ENCODE peak calls at places on chromosomes 16 and 17, in ten cellular contexts. One of them, this sample, is unnamed.

GRCh38 chr17:6936370-6937028 is 59.4 kb upstream of the ALOX12 start:
- DNase-seq in AG08395: peak; percentile 40
- DNase-seq in iris pigment epithelial cell: no peak
- DNase-seq in activated CD8-positive, alpha-beta T cell treated with anti-CD3 and anti-CD28 coated beads, Interleukin-2, amount 10 ng/mL, durations not matched to agents 7 days and 5 days: no peak
- DNase-seq in HFF-Myc: no peak
- DNase-seq in erythroblast: no peak
- DNase-seq in mucosa of descending colon: peak; percentile 35
- DNase-seq in lower leg skin: peak; percentile 31
- DNase-seq in non-pigmented ciliary epithelial cell: no peak
- DNase-seq in cardiac muscle cell: peak; percentile 21
- DNase-seq in this sample: no peak

GRCh38 chr16:72203401-72203800 is 31.4 kb upstream of the PMFBP1 start:
- DNase-seq in cardiac muscle cell: peak; percentile 32
- DNase-seq in iris pigment epithelial cell: peak; percentile 64
- DNase-seq in erythroblast: no peak
- DNase-seq in activated CD8-positive, alpha-beta T cell treated with anti-CD3 and anti-CD28 coated beads, Interleukin-2, amount 10 ng/mL, durations not matched to agents 7 days and 5 days: peak; percentile 71
- DNase-seq in AG08395: peak; percentile 26
- DNase-seq in non-pigmented ciliary epithelial cell: no peak
- DNase-seq in lower leg skin: peak; percentile 32
- DNase-seq in HFF-Myc: peak; percentile 15
- DNase-seq in mucosa of descending colon: peak; percentile 12
- DNase-seq in this sample: no peak

GRCh38 chr17:50268632-50269287 is 5.5 kb upstream of the TMEM92 start:
- DNase-seq in mucosa of descending colon: no peak
- DNase-seq in activated CD8-positive, alpha-beta T cell treated with anti-CD3 and anti-CD28 coated beads, Interleukin-2, amount 10 ng/mL, durations not matched to agents 7 days and 5 days: no peak
- DNase-seq in erythroblast: no peak
- DNase-seq in lower leg skin: no peak
- DNase-seq in iris pigment epithelial cell: no peak
- DNase-seq in non-pigmented ciliary epithelial cell: no peak
- DNase-seq in HFF-Myc: no peak
- DNase-seq in cardiac muscle cell: peak; percentile 49
- DNase-seq in AG08395: no peak
- DNase-seq in this sample: no peak

GRCh38 chr16:72927199-72928088 is 120.5 kb downstream of the ZFHX3 start:
- DNase-seq in activated CD8-positive, alpha-beta T cell treated with anti-CD3 and anti-CD28 coated beads, Interleukin-2, amount 10 ng/mL, durations not matched to agents 7 days and 5 days: no peak
- DNase-seq in mucosa of descending colon: no peak
- DNase-seq in HFF-Myc: no peak
- DNase-seq in iris pigment epithelial cell: peak; percentile 94
- DNase-seq in AG08395: peak; percentile 91
- DNase-seq in non-pigmented ciliary epithelial cell: peak; percentile 56
- DNase-seq in cardiac muscle cell: peak; percentile 78
- DNase-seq in erythroblast: no peak
- DNase-seq in lower leg skin: peak; percentile 63
- DNase-seq in this sample: no peak

GRCh38 chr17:3556905-3557767 is 476 bp downstream of the TRPV3 start:
- DNase-seq in mucosa of descending colon: no peak
- DNase-seq in activated CD8-positive, alpha-beta T cell treated with anti-CD3 and anti-CD28 coated beads, Interleukin-2, amount 10 ng/mL, durations not matched to agents 7 days and 5 days: no peak
- DNase-seq in cardiac muscle cell: no peak
- DNase-seq in non-pigmented ciliary epithelial cell: no peak
- DNase-seq in erythroblast: no peak
- DNase-seq in HFF-Myc: no peak
- DNase-seq in lower leg skin: no peak
- DNase-seq in AG08395: no peak
- DNase-seq in iris pigment epithelial cell: no peak
- DNase-seq in this sample: no peak

GRCh38 chr17:38947189-38947588 is 20.0 kb downstream of the FBXO47 start:
- DNase-seq in non-pigmented ciliary epithelial cell: no peak
- DNase-seq in AG08395: no peak
- DNase-seq in activated CD8-positive, alpha-beta T cell treated with anti-CD3 and anti-CD28 coated beads, Interleukin-2, amount 10 ng/mL, durations not matched to agents 7 days and 5 days: peak; percentile 43
- DNase-seq in erythroblast: no peak
- DNase-seq in mucosa of descending colon: no peak
- DNase-seq in HFF-Myc: no peak
- DNase-seq in iris pigment epithelial cell: no peak
- DNase-seq in lower leg skin: no peak
- DNase-seq in cardiac muscle cell: no peak
- DNase-seq in this sample: no peak

GRCh38 chr17:57619061-57619937 is 125.8 kb downstream of the CCDC182 start:
- DNase-seq in non-pigmented ciliary epithelial cell: no peak
- DNase-seq in AG08395: peak; percentile 59
- DNase-seq in activated CD8-positive, alpha-beta T cell treated with anti-CD3 and anti-CD28 coated beads, Interleukin-2, amount 10 ng/mL, durations not matched to agents 7 days and 5 days: no peak
- DNase-seq in lower leg skin: no peak
- DNase-seq in iris pigment epithelial cell: peak; percentile 74
- DNase-seq in HFF-Myc: no peak
- DNase-seq in cardiac muscle cell: peak; percentile 18
- DNase-seq in erythroblast: no peak
- DNase-seq in mucosa of descending colon: no peak
- DNase-seq in this sample: no peak

GRCh38 chr17:20266806-20267458 is 200.4 kb downstream of the LGALS9B start:
- DNase-seq in mucosa of descending colon: no peak
- DNase-seq in lower leg skin: no peak
- DNase-seq in HFF-Myc: no peak
- DNase-seq in cardiac muscle cell: peak; percentile 49
- DNase-seq in non-pigmented ciliary epithelial cell: peak; percentile 34
- DNase-seq in erythroblast: peak; percentile 76
- DNase-seq in activated CD8-positive, alpha-beta T cell treated with anti-CD3 and anti-CD28 coated beads, Interleukin-2, amount 10 ng/mL, durations not matched to agents 7 days and 5 days: no peak
- DNase-seq in AG08395: peak; percentile 49
- DNase-seq in iris pigment epithelial cell: peak; percentile 63
- DNase-seq in this sample: no peak

GRCh38 chr16:47196457-47196856 is 52.7 kb upstream of the NETO2 start:
- DNase-seq in activated CD8-positive, alpha-beta T cell treated with anti-CD3 and anti-CD28 coated beads, Interleukin-2, amount 10 ng/mL, durations not matched to agents 7 days and 5 days: no peak
- DNase-seq in iris pigment epithelial cell: no peak
- DNase-seq in HFF-Myc: no peak
- DNase-seq in AG08395: no peak
- DNase-seq in lower leg skin: no peak
- DNase-seq in non-pigmented ciliary epithelial cell: no peak
- DNase-seq in erythroblast: no peak
- DNase-seq in cardiac muscle cell: no peak
- DNase-seq in mucosa of descending colon: no peak
- DNase-seq in this sample: no peak

GRCh38 chr17:72353502-72353901 is 232.7 kb downstream of the SOX9 start:
- DNase-seq in activated CD8-positive, alpha-beta T cell treated with anti-CD3 and anti-CD28 coated beads, Interleukin-2, amount 10 ng/mL, durations not matched to agents 7 days and 5 days: no peak
- DNase-seq in non-pigmented ciliary epithelial cell: no peak
- DNase-seq in erythroblast: no peak
- DNase-seq in AG08395: no peak
- DNase-seq in iris pigment epithelial cell: no peak
- DNase-seq in cardiac muscle cell: no peak
- DNase-seq in lower leg skin: no peak
- DNase-seq in HFF-Myc: no peak
- DNase-seq in mucosa of descending colon: no peak
- DNase-seq in this sample: no peak

GRCh38 chr17:57871155-57871554 is 21.3 kb upstream of the MRPS23 start:
- DNase-seq in non-pigmented ciliary epithelial cell: no peak
- DNase-seq in mucosa of descending colon: no peak
- DNase-seq in cardiac muscle cell: no peak
- DNase-seq in activated CD8-positive, alpha-beta T cell treated with anti-CD3 and anti-CD28 coated beads, Interleukin-2, amount 10 ng/mL, durations not matched to agents 7 days and 5 days: no peak
- DNase-seq in iris pigment epithelial cell: no peak
- DNase-seq in lower leg skin: no peak
- DNase-seq in HFF-Myc: no peak
- DNase-seq in AG08395: no peak
- DNase-seq in erythroblast: no peak
- DNase-seq in this sample: no peak

GRCh38 chr17:42325026-42325425 is 36.7 kb downstream of the STAT5A start:
- DNase-seq in lower leg skin: no peak
- DNase-seq in erythroblast: no peak
- DNase-seq in iris pigment epithelial cell: peak; percentile 92
- DNase-seq in activated CD8-positive, alpha-beta T cell treated with anti-CD3 and anti-CD28 coated beads, Interleukin-2, amount 10 ng/mL, durations not matched to agents 7 days and 5 days: no peak
- DNase-seq in cardiac muscle cell: peak; percentile 52
- DNase-seq in HFF-Myc: peak; percentile 56
- DNase-seq in mucosa of descending colon: no peak
- DNase-seq in AG08395: peak; percentile 90
- DNase-seq in non-pigmented ciliary epithelial cell: peak; percentile 73
- DNase-seq in this sample: no peak

GRCh38 chr17:63316100-63316499 is 130.0 kb downstream of the CYB561 start:
- DNase-seq in HFF-Myc: no peak
- DNase-seq in activated CD8-positive, alpha-beta T cell treated with anti-CD3 and anti-CD28 coated beads, Interleukin-2, amount 10 ng/mL, durations not matched to agents 7 days and 5 days: no peak
- DNase-seq in mucosa of descending colon: no peak
- DNase-seq in non-pigmented ciliary epithelial cell: no peak
- DNase-seq in erythroblast: no peak
- DNase-seq in cardiac muscle cell: peak; percentile 30
- DNase-seq in lower leg skin: no peak
- DNase-seq in iris pigment epithelial cell: no peak
- DNase-seq in AG08395: no peak
- DNase-seq in this sample: no peak

GRCh38 chr17:56185491-56185890 is 32.2 kb downstream of the ANKFN1 start:
- DNase-seq in HFF-Myc: no peak
- DNase-seq in cardiac muscle cell: no peak
- DNase-seq in activated CD8-positive, alpha-beta T cell treated with anti-CD3 and anti-CD28 coated beads, Interleukin-2, amount 10 ng/mL, durations not matched to agents 7 days and 5 days: no peak
- DNase-seq in mucosa of descending colon: no peak
- DNase-seq in lower leg skin: no peak
- DNase-seq in iris pigment epithelial cell: peak; percentile 81
- DNase-seq in AG08395: no peak
- DNase-seq in non-pigmented ciliary epithelial cell: no peak
- DNase-seq in erythroblast: no peak
- DNase-seq in this sample: no peak

GRCh38 chr17:73564856-73565255 is 79.4 kb downstream of the SDK2 start:
- DNase-seq in erythroblast: no peak
- DNase-seq in lower leg skin: no peak
- DNase-seq in cardiac muscle cell: no peak
- DNase-seq in non-pigmented ciliary epithelial cell: no peak
- DNase-seq in iris pigment epithelial cell: no peak
- DNase-seq in AG08395: peak; percentile 65
- DNase-seq in mucosa of descending colon: peak; percentile 17
- DNase-seq in activated CD8-positive, alpha-beta T cell treated with anti-CD3 and anti-CD28 coated beads, Interleukin-2, amount 10 ng/mL, durations not matched to agents 7 days and 5 days: no peak
- DNase-seq in HFF-Myc: no peak
- DNase-seq in this sample: no peak

GRCh38 chr17:17496189-17497064 is at the start of gene RASD1:
- DNase-seq in activated CD8-positive, alpha-beta T cell treated with anti-CD3 and anti-CD28 coated beads, Interleukin-2, amount 10 ng/mL, durations not matched to agents 7 days and 5 days: peak; percentile 84
- DNase-seq in non-pigmented ciliary epithelial cell: no peak
- DNase-seq in cardiac muscle cell: peak; percentile 92
- DNase-seq in lower leg skin: peak; percentile 86
- DNase-seq in erythroblast: peak; percentile 87
- DNase-seq in iris pigment epithelial cell: peak; percentile 87
- DNase-seq in HFF-Myc: no peak
- DNase-seq in AG08395: peak; percentile 98
- DNase-seq in mucosa of descending colon: peak; percentile 91
- DNase-seq in this sample: peak; percentile 77

GRCh38 chr16:55539049-55539448 is 27.4 kb upstream of the CAPNS2 start:
- DNase-seq in cardiac muscle cell: peak; percentile 68
- DNase-seq in non-pigmented ciliary epithelial cell: no peak
- DNase-seq in erythroblast: no peak
- DNase-seq in HFF-Myc: no peak
- DNase-seq in activated CD8-positive, alpha-beta T cell treated with anti-CD3 and anti-CD28 coated beads, Interleukin-2, amount 10 ng/mL, durations not matched to agents 7 days and 5 days: no peak
- DNase-seq in iris pigment epithelial cell: no peak
- DNase-seq in mucosa of descending colon: no peak
- DNase-seq in lower leg skin: no peak
- DNase-seq in AG08395: no peak
- DNase-seq in this sample: no peak

GRCh38 chr17:30230596-30231125 is 4.8 kb downstream of the SLC6A4 start:
- DNase-seq in AG08395: no peak
- DNase-seq in cardiac muscle cell: no peak
- DNase-seq in non-pigmented ciliary epithelial cell: no peak
- DNase-seq in lower leg skin: no peak
- DNase-seq in mucosa of descending colon: no peak
- DNase-seq in erythroblast: no peak
- DNase-seq in iris pigment epithelial cell: no peak
- DNase-seq in HFF-Myc: no peak
- DNase-seq in activated CD8-positive, alpha-beta T cell treated with anti-CD3 and anti-CD28 coated beads, Interleukin-2, amount 10 ng/mL, durations not matched to agents 7 days and 5 days: no peak
- DNase-seq in this sample: no peak